ENCODE peak calls at places on chromosomes 3 and 15, in eight cellular contexts. E is neural progenitor cell; G is fibroblast of lung; S is pancreas; V is CD8-positive, alpha-beta T cell; W is AG09319; M is AG10803; R is GM06990. X is an unnamed sample.

GRCh38 chr15:91118796-91119590 is 18.9 kb downstream of the SV2B start:
- DNase-seq in E (peak; percentile 25), V (no peak), M (no peak), R (no peak), S (no peak), G (no peak), W (no peak), X (no peak)

GRCh38 chr3:183980408-183980807 is 37.3 kb downstream of the ABCC5 start:
- DNase-seq in R (no peak), M (peak; percentile 10), V (no peak), S (no peak), G (no peak), E (no peak), W (no peak), X (no peak)

GRCh38 chr3:14522768-14523167 is 17.4 kb downstream of the GRIP2 start:
- DNase-seq in V (no peak), E (no peak), R (no peak), W (no peak), G (no peak), M (no peak), S (no peak), X (no peak)

GRCh38 chr3:194277547-194278091 is 73.5 kb downstream of the CPN2 start:
- DNase-seq in W (no peak), V (no peak), R (no peak), E (no peak), M (peak; percentile 74), G (peak; percentile 80), S (no peak), X (no peak)

GRCh38 chr3:173659972-173660371 is 262.4 kb downstream of the NLGN1 start:
- DNase-seq in R (no peak), V (no peak), E (no peak), W (no peak), G (peak; percentile 64), M (no peak), S (no peak), X (no peak)

GRCh38 chr3:190013943-190014924 is 106.5 kb downstream of the P3H2 start:
- DNase-seq in M (no peak), W (no peak), G (peak; percentile 79), R (peak; percentile 59), E (no peak), V (no peak), S (no peak), X (no peak)

GRCh38 chr3:184560992-184561328 is 625 bp upstream of the EPHB3 start:
- DNase-seq in G (no peak), V (no peak), R (no peak), M (no peak), S (no peak), E (no peak), W (no peak), X (no peak)

GRCh38 chr3:156675744-156676466 is 1.5 kb downstream of the TIPARP start:
- DNase-seq in V (peak; percentile 49), W (no peak), E (no peak), S (peak; percentile 41), M (peak; percentile 91), R (no peak), G (peak; percentile 86), X (peak; percentile 46)

GRCh38 chr15:60017538-60018199 is 13.6 kb downstream of the FOXB1 start:
- DNase-seq in G (peak; percentile 60), V (no peak), S (no peak), W (no peak), R (no peak), M (no peak), E (no peak), X (no peak)

GRCh38 chr3:78414261-78414660 is 1353.5 kb downstream of the ROBO1 start:
- DNase-seq in G (no peak), M (no peak), S (no peak), V (no peak), W (no peak), R (no peak), E (no peak), X (no peak)

GRCh38 chr15:49343546-49343945 is 79.5 kb upstream of the FGF7 start:
- DNase-seq in W (no peak), G (no peak), S (no peak), M (no peak), E (no peak), V (no peak), R (no peak), X (no peak)

GRCh38 chr3:73508330-73508954 is 116.3 kb downstream of the PDZRN3 start:
- DNase-seq in R (no peak), G (peak; percentile 57), V (peak; percentile 6), S (peak; percentile 64), M (peak; percentile 75), W (no peak), E (peak; percentile 83), X (no peak)

GRCh38 chr15:52281085-52282035 is 14.2 kb downstream of the MYO5C start:
- DNase-seq in S (peak; percentile 62), G (no peak), E (no peak), R (no peak), M (no peak), W (no peak), V (no peak), X (no peak)

GRCh38 chr3:119595639-119596329 is 1.9 kb upstream of the PLA1A start:
- DNase-seq in M (no peak), S (no peak), W (no peak), R (no peak), E (no peak), G (peak; percentile 27), V (no peak), X (no peak)

GRCh38 chr3:155664922-155665695 is 79.8 kb downstream of the PLCH1 start:
- DNase-seq in S (peak; percentile 24), E (peak; percentile 12), W (peak; percentile 76), M (peak; percentile 96), V (no peak), R (no peak), G (peak; percentile 87), X (no peak)

DNA sequence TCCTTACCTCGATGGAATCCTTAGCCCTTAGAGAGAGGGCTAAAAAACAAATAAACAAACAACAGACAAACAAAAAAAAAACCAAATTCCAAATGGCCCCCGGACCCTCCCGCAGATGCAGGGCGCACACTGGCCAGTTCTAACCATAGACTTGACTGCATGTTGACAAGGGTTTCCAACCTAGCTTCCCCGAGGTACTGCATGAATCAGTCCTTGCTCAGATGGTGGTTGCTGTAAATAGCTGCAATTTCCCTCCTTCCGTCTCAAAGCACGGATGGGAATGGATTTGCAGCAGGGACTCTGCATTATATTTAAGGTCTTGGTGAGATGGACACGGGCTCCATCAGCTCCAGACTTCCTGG is 162.8 kb downstream of the CD47 start:
- DNase-seq in S (no peak), E (no peak), W (no peak), M (peak; percentile 34), G (peak; percentile 46), V (no peak), R (no peak), X (no peak)
- TF ChIP-seq CTCF in S (no peak), E (no peak), W (no peak), M (no peak), G (no peak), V (no peak), R (no peak), X (no peak)

GRCh38 chr15:98648654-98649537 is 557 bp downstream of the IGF1R start:
- DNase-seq in V (peak; percentile 40), W (no peak), M (peak; percentile 54), E (peak; percentile 93), G (peak; percentile 58), S (peak; percentile 65), R (peak; percentile 57), X (no peak)

GRCh38 chr15:98649621-98649995 is 1.3 kb downstream of the IGF1R start:
- DNase-seq in M (peak; percentile 21), W (no peak), V (peak; percentile 61), E (peak; percentile 58), S (no peak), R (peak; percentile 22), G (peak; percentile 20), X (no peak)

GRCh38 chr15:98647026-98647773 is 1.1 kb upstream of the IGF1R start:
- DNase-seq in G (peak; percentile 66), R (peak; percentile 62), E (peak; percentile 95), M (peak; percentile 33), W (no peak), S (peak; percentile 83), V (peak; percentile 67), X (no peak)

GRCh38 chr15:98646546-98647025 is 1.8 kb upstream of the IGF1R start:
- DNase-seq in M (no peak), V (no peak), S (no peak), G (no peak), R (no peak), E (no peak), W (no peak), X (no peak)

GRCh38 chr15:98647774-98648653 is at the start of gene IGF1R:
- DNase-seq in E (peak; percentile 96), G (peak; percentile 89), M (peak; percentile 86), W (peak; percentile 71), S (peak; percentile 91), V (peak; percentile 85), R (peak; percentile 89), X (peak; percentile 68)
- TF ChIP-seq CTCF in E (peak; percentile 9), G (peak; percentile 13), M (no peak), W (no peak), S (no peak), V (no peak), R (no peak), X (peak; percentile 68)

GRCh38 chr15:93144477-93145270 is 55.7 kb upstream of the RGMA start:
- DNase-seq in S (no peak), E (no peak), M (no peak), G (no peak), V (no peak), R (no peak), W (no peak), X (no peak)
- TF ChIP-seq CTCF in S (no peak), E (no peak), M (no peak), G (no peak), V (no peak), R (no peak), W (no peak), X (no peak)

DNA sequence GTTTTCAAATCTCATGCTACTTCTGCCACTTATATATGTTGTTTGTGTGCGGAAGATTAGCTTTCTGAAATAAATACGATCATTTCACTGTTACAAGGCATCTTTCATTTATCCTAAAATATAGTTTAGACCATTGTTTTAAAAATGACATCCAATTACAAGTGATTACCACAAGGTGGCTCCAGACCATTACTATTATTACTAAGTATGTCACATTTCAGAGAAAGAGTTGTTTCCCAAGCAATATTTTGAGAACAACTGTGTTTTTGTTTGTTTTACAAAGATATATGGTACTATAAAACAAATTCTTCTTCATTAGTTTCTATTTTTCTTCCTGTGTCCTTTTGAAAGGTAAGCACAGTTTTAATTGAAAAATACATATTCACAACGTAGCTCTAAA is 136.0 kb upstream of the RAP2B start:
- DNase-seq in W (no peak), S (no peak), G (peak; percentile 30), V (no peak), M (peak; percentile 51), R (no peak), E (peak; percentile 34), X (no peak)
- TF ChIP-seq CTCF in W (peak; percentile 55), S (peak; percentile 35), G (no peak), V (peak; percentile 79), M (peak; percentile 80), R (peak; percentile 36), E (peak; percentile 77), X (peak; percentile 75)

GRCh38 chr3:175433026-175433668 is 574.0 kb downstream of the NAALADL2 start:
- DNase-seq in W (no peak), G (peak; percentile 96), M (peak; percentile 76), R (no peak), E (no peak), V (no peak), S (no peak), X (no peak)
- TF ChIP-seq CTCF in W (no peak), G (no peak), M (no peak), R (no peak), E (no peak), V (no peak), S (no peak), X (no peak)